ENCODE peak calls at places on chromosomes 12 and 14, in four cellular contexts. Y is thoracic aorta, L is HCT116, G is bronchial epithelial cell. Q is an unnamed sample.

GRCh38 chr12:131882804-131883520 is 11.5 kb upstream of the ULK1 start:
- DNase-seq in Y (no peak), L (no peak), G (no peak), Q (no peak)

GRCh38 chr14:76909266-76909665 is 83.1 kb downstream of the LRRC74A start:
- DNase-seq in Y (no peak), L (no peak), G (peak; percentile 72), Q (no peak)

GRCh38 chr12:40738856-40739255 is 46.6 kb downstream of the CNTN1 start:
- DNase-seq in Y (no peak), L (no peak), G (no peak), Q (no peak)

GRCh38 chr14:31510222-31510621 is 22.4 kb upstream of the GPR33 start:
- DNase-seq in Y (no peak), L (peak; percentile 27), G (peak; percentile 32), Q (peak; percentile 43)

GRCh38 chr12:7638764-7639570 is 26.7 kb downstream of the APOBEC1 start:
- DNase-seq in Y (peak; percentile 45), L (peak; percentile 69), G (peak; percentile 50), Q (peak; percentile 91)

GRCh38 chr12:118958520-118958919 is 22.8 kb upstream of the SRRM4 start:
- DNase-seq in Y (no peak), L (no peak), G (no peak), Q (no peak)

GRCh38 chr12:102479099-102479887 is 1.1 kb downstream of the IGF1 start:
- DNase-seq in Y (no peak), L (no peak), G (peak; percentile 37), Q (no peak)

GRCh38 chr14:58805605-58806358 is 168.0 kb downstream of the DACT1 start:
- DNase-seq in Y (no peak), L (no peak), G (no peak), Q (peak; percentile 82)

GRCh38 chr14:33932526-33933292 is 18.2 kb downstream of the EGLN3 start:
- DNase-seq in Y (no peak), L (no peak), G (no peak), Q (peak; percentile 27)

GRCh38 chr12:106086696-106087095 is 52.1 kb downstream of the NUAK1 start:
- DNase-seq in Y (no peak), L (no peak), G (no peak), Q (no peak)

GRCh38 chr12:66055837-66056319 is 74.7 kb downstream of the LLPH start:
- DNase-seq in Y (no peak), L (no peak), G (no peak), Q (no peak)

GRCh38 chr14:34461334-34462131 is 507 bp downstream of the SPTSSA start:
- DNase-seq in Y (peak; percentile 6), L (peak; percentile 13), G (peak; percentile 39), Q (peak; percentile 47)

GRCh38 chr14:68780358-68781160 is 12.3 kb downstream of the ZFP36L1 start:
- DNase-seq in Y (no peak), L (no peak), G (no peak), Q (peak; percentile 78)

GRCh38 chr12:120292661-120293531 is at the start of gene RNU4-1:
- DNase-seq in Y (peak; percentile 24), L (peak; percentile 99), G (peak; percentile 96), Q (peak; percentile 95)

GRCh38 chr12:85147331-85147730 is 111.2 kb downstream of the LRRIQ1 start:
- DNase-seq in Y (no peak), L (no peak), G (no peak), Q (no peak)

GRCh38 chr12:24560867-24561266 is 388.0 kb downstream of the BCAT1 start:
- DNase-seq in Y (no peak), L (no peak), G (no peak), Q (peak; percentile 25)

GRCh38 chr12:43329381-43329780 is 222.6 kb downstream of the ADAMTS20 start:
- DNase-seq in Y (no peak), L (no peak), G (no peak), Q (no peak)

GRCh38 chr14:71321556-71322315 is 414.5 kb downstream of the PCNX1 start:
- DNase-seq in Y (no peak), L (peak; percentile 65), G (peak; percentile 92), Q (peak; percentile 74)

GRCh38 chr12:29534935-29535334 is 37.4 kb upstream of the OVCH1 start:
- DNase-seq in Y (no peak), L (no peak), G (no peak), Q (peak; percentile 85)

DNA sequence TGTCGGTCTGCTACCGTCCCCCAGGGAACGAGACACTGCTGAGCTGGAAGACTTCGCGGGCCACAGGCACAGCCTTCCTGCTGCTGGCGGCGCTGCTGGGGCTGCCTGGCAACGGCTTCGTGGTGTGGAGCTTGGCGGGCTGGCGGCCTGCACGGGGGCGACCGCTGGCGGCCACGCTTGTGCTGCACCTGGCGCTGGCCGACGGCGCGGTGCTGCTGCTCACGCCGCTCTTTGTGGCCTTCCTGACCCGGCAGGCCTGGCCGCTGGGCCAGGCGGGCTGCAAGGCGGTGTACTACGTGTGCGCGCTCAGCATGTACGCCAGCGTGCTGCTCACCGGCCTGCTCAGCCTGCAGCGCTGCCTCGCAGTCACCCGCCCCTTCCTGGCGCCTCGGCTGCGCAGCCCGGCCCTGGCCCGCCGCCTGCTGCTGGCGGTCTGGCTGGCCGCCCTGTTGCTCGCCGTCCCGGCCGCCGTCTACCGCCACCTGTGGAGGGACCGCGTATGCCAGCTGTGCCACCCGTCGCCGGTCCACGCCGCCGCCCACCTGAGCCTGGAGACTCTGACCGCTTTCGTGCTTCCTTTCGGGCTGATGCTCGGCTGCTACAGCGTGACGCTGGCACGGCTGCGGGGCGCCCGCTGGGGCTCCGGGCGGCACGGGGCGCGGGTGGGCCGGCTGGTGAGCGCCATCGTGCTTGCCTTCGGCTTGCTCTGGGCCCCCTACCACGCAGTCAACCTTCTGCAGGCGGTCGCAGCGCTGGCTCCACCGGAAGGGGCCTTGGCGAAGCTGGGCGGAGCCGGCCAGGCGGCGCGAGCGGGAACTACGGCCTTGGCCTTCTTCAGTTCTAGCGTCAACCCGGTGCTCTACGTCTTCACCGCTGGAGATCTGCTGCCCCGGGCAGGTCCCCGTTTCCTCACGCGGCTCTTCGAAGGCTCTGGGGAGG is at the start of gene LTB4R:
- DNase-seq in Y (no peak), L (no peak), G (peak; percentile 59), Q (peak; percentile 86)
- TF ChIP-seq CTCF in Y (peak; percentile 44), L (no peak), G (peak; percentile 17), Q (peak; percentile 9)

GRCh38 chr14:104085032-104085888 is at the start of gene ASPG:
- DNase-seq in Y (no peak), L (no peak), G (no peak), Q (no peak)

GRCh38 chr14:104086661-104087461 is 1.4 kb downstream of the ASPG start:
- DNase-seq in Y (no peak), L (no peak), G (no peak), Q (no peak)

GRCh38 chr14:104085889-104086201 is 345 bp downstream of the ASPG start:
- DNase-seq in Y (no peak), L (no peak), G (no peak), Q (no peak)

GRCh38 chr14:104087505-104087904 is 2.0 kb downstream of the ASPG start:
- DNase-seq in Y (no peak), L (no peak), G (no peak), Q (no peak)

DNA sequence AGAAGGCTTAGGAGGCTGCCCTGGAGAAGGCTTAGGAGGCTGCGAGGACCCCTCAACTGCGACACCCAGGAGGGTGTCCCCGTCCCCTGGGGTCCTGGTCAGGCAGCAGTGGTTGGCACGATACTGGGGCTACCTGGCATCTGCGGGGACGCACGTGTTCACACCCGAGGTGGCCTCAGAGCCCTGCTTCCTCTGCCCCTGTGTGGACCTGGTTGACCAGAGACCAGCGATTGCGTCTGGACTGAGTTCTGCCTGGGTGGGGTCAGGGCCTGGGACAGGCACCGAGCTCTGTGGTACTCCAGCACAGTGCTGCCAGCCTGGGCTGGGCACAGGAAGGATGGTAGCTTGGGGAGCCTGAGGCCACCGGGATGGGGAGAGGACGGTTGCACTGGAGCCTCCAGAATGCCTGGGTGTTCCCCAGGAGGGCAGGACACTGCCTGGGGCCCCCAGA is 735 bp downstream of the ASPG start:
- DNase-seq in Y (no peak), L (no peak), G (no peak), Q (no peak)
- H3K4me3 ChIP-seq in Y (no peak overlapping the region), L (no peak overlapping the region), G (no peak overlapping the region), Q (no peak overlapping the region)

GRCh38 chr14:102690509-102691286 is 86.6 kb upstream of the TRAF3 start:
- DNase-seq in Y (no peak), L (no peak), G (no peak), Q (no peak)
- TF ChIP-seq CTCF in Y (no peak), L (no peak), G (no peak), Q (no peak)

GRCh38 chr12:53987748-53988147 is 2.8 kb downstream of the HOXC10 start:
- DNase-seq in Y (no peak), L (no peak), G (no peak), Q (no peak)
- H3K4me3 ChIP-seq in Y (no peak overlapping the region), L (no peak overlapping the region), G (no peak overlapping the region), Q (no peak overlapping the region)

DNA sequence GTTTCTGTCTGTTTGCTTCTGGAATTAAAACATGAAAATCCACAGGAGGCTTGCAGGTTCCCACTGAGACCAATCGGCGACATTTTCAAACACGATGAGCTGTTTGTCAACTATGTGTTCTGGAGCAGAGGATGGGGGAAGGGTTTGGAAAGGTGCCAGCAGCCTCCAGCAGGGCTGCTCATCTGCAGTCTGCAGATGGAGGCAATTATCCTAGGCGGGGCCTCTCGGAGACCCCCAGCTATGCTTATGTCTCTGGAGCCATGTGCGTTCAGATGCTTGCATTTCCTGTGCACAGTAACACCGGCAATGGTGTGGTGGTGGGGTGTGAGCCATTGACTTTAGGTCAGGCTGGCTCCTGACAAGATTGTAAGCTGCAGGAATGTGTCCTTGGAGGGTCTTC is 51.7 kb downstream of the RPH3A start:
- DNase-seq in Y (no peak), L (no peak), G (no peak), Q (peak; percentile 75)
- TF ChIP-seq CTCF in Y (no peak), L (no peak), G (no peak), Q (no peak)

DNA sequence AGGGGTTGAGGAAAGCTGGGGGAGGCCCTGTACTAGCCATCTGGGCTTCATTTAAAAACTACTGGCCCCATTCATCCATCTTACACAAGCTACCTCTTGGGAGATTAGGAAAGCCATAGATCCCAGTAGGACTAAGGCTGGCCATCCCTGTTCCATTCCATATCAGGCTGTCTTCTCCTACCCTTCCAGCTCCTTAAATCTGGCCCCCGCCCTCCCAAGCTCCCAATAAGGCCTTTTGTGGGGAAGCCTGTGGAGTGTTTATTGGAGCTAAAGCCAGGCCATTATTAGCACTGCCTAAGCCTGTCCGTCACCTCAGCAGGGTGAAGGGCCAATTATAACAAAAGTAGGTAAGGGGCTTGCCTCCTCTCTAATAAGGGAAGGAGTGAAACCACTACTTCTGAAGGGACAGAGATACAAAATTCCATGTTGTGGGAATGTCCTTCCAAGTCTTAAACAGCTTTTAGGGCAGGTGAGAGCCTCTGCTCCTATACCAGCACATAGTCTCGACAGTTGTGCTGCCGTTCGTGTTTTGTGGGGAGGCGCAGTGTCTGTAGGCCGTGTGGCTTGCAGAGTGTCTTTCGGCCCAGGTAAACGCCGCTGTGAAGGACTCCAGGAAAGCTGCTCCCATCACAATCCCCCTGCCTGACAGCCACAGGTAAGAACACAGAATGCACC is 3.7 kb downstream of the MYL6 start:
- DNase-seq in Y (no peak), L (no peak), G (no peak), Q (no peak)
- H3K4me3 ChIP-seq in Y (peak overlapping the region; percentile 81), L (no peak overlapping the region), G (no peak overlapping the region), Q (no peak overlapping the region)

GRCh38 chr14:61476737-61477410 is 155.5 kb downstream of the PRKCH start:
- DNase-seq in Y (no peak), L (no peak), G (peak; percentile 93), Q (peak; percentile 99)

GRCh38 chr14:61474021-61474420 is 152.6 kb downstream of the PRKCH start:
- DNase-seq in Y (no peak), L (no peak), G (no peak), Q (no peak)

GRCh38 chr14:61476105-61476736 is 154.8 kb downstream of the PRKCH start:
- DNase-seq in Y (no peak), L (no peak), G (no peak), Q (no peak)

GRCh38 chr14:61474671-61475070 is 153.3 kb downstream of the PRKCH start:
- DNase-seq in Y (no peak), L (no peak), G (no peak), Q (peak; percentile 56)

GRCh38 chr14:61475316-61475715 is 153.9 kb downstream of the PRKCH start:
- DNase-seq in Y (no peak), L (peak; percentile 56), G (peak; percentile 72), Q (peak; percentile 93)
- TF ChIP-seq CTCF in Y (peak; percentile 68), L (peak; percentile 89), G (peak; percentile 55), Q (peak; percentile 59)

Q was measured in choroid plexus epithelial cell.